ENCODE peak calls at places on chromosomes 7 and 10, in ten cellular contexts. N is heart right ventricle, E is aorta, A is esophagus squamous epithelium, C is lung, Z is colonic mucosa, V is fibroblast of lung, Q is adrenal gland, S is right cardiac atrium, I is right atrium auricular region. U is an unnamed sample.

GRCh38 chr10:112986791-112987190 is 36.7 kb downstream of the TCF7L2 start:
- DNase-seq in N (no peak), E (no peak), A (no peak), C (no peak), Z (no peak), V (peak; percentile 79), Q (no peak), S (no peak), I (no peak), U (no peak)

GRCh38 chr7:148142660-148143248 is 447.8 kb upstream of the C7orf33 start:
- DNase-seq in N (peak; percentile 19), E (no peak), A (no peak), C (no peak), Z (peak; percentile 40), V (no peak), Q (peak; percentile 20), S (no peak), I (no peak), U (no peak)

GRCh38 chr10:72387187-72387586 is 32.5 kb upstream of the DNAJB12 start:
- DNase-seq in N (no peak), E (no peak), A (no peak), C (no peak), Z (no peak), V (no peak), Q (no peak), S (no peak), I (no peak), U (no peak)

GRCh38 chr10:132350946-132351345 is 19.0 kb downstream of the LRRC27 start:
- DNase-seq in N (no peak), E (peak; percentile 68), A (no peak), C (no peak), Z (no peak), V (no peak), Q (no peak), S (peak; percentile 52), I (no peak), U (no peak)

GRCh38 chr10:113061054-113061430 is 111.0 kb downstream of the TCF7L2 start:
- DNase-seq in N (no peak), E (no peak), A (no peak), C (no peak), Z (no peak), V (no peak), Q (no peak), S (peak; percentile 67), I (no peak), U (no peak)

GRCh38 chr10:7534480-7534852 is 123.6 kb upstream of the SFMBT2 start:
- DNase-seq in N (no peak), E (no peak), A (no peak), C (no peak), Z (no peak), V (no peak), Q (no peak), S (no peak), I (no peak), U (no peak)

GRCh38 chr10:50421026-50421719 is 169.9 kb upstream of the ASAH2 start:
- DNase-seq in N (peak; percentile 50), E (no peak), A (no peak), C (peak; percentile 44), Z (peak; percentile 42), V (peak; percentile 20), Q (peak; percentile 35), S (no peak), I (no peak), U (no peak)

GRCh38 chr7:33900501-33900900 is 4.8 kb upstream of the BMPER start:
- DNase-seq in N (no peak), E (no peak), A (no peak), C (no peak), Z (no peak), V (peak; percentile 54), Q (no peak), S (no peak), I (no peak), U (no peak)

GRCh38 chr7:80443336-80443735 is 68.5 kb downstream of the GNAT3 start:
- DNase-seq in N (no peak), E (no peak), A (no peak), C (no peak), Z (no peak), V (no peak), Q (no peak), S (no peak), I (no peak), U (no peak)

GRCh38 chr10:63273575-63273974 is 140.4 kb downstream of the NRBF2 start:
- DNase-seq in N (no peak), E (no peak), A (no peak), C (no peak), Z (no peak), V (no peak), Q (no peak), S (no peak), I (no peak), U (no peak)

GRCh38 chr7:157513682-157514081 is 176.9 kb downstream of the DNAJB6 start:
- DNase-seq in N (no peak), E (no peak), A (no peak), C (no peak), Z (no peak), V (no peak), Q (no peak), S (no peak), I (peak; percentile 21), U (peak; percentile 8)

GRCh38 chr7:118304100-118304499 is 79.6 kb downstream of the ANKRD7 start:
- DNase-seq in N (no peak), E (no peak), A (no peak), C (no peak), Z (no peak), V (no peak), Q (no peak), S (no peak), I (no peak), U (no peak)

GRCh38 chr10:66472156-66472555 is 453.7 kb upstream of the LRRTM3 start:
- DNase-seq in N (no peak), E (no peak), A (no peak), C (no peak), Z (no peak), V (no peak), Q (no peak), S (no peak), I (no peak), U (no peak)

GRCh38 chr10:25061711-25062455 is 45.5 kb downstream of the THNSL1 start:
- DNase-seq in N (no peak), E (no peak), A (no peak), C (no peak), Z (no peak), V (peak; percentile 78), Q (no peak), S (no peak), I (no peak), U (no peak)
- H3K27ac ChIP-seq in N (no peak overlapping the region), E (peak overlapping the region; percentile 5), A (peak overlapping the region; percentile 76), C (peak overlapping the region; percentile 84), Z (peak overlapping the region; percentile 83), V (no peak overlapping the region), Q (no peak overlapping the region), S (no peak overlapping the region), I (peak overlapping the region; percentile 56), U (no peak overlapping the region)

DNA sequence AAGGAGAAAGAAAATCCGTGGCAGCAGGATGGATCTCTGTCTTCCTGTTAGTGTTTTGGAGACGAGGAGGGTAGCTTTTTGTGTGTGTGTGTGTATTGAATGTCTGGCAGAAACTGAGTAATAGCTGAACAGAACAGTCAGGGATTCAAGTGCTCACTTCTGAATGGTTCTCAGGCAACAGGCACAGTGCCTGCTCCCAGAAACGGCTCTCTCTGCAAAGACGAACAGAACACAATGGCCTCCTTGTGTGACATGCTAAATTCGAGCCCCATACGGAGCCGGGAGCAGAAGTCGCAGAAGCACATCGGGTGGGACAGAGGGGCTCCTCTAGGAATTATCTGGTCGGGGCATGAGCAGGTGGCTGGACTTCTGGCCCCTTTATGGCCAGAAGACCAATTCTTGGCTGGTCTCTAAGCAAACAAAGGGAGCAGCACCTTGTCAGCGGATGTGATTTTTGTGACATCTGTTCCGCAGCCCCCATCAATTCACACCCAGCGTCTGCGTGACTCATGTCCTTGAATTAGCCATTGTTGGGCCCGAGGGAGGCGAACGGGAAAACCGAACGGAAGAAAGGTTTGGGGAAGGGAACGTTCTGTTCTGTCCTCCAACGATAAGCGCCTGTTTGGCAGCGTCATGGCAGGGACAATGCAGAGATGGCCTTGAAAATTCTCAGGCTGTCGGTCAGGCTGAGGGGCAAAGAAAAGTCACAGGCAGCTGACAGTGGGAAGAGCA is 47.3 kb upstream of the NPTX2 start:
- DNase-seq in N (no peak), E (no peak), A (no peak), C (no peak), Z (no peak), V (no peak), Q (peak; percentile 88), S (no peak), I (no peak), U (no peak)
- H3K27ac ChIP-seq in N (no peak overlapping the region), E (no peak overlapping the region), A (no peak overlapping the region), C (no peak overlapping the region), Z (no peak overlapping the region), V (no peak overlapping the region), Q (peak overlapping the region; percentile 41), S (no peak overlapping the region), I (peak overlapping the region; percentile 25), U (peak overlapping the region; percentile 13)

GRCh38 chr10:60853107-60853506 is 74.8 kb downstream of the CDK1 start:
- DNase-seq in N (peak; percentile 26), E (no peak), A (no peak), C (no peak), Z (no peak), V (peak; percentile 3), Q (no peak), S (no peak), I (no peak), U (no peak)
- H3K27ac ChIP-seq in N (no peak overlapping the region), E (no peak overlapping the region), A (no peak overlapping the region), C (no peak overlapping the region), Z (no peak overlapping the region), V (no peak overlapping the region), Q (no peak overlapping the region), S (no peak overlapping the region), I (no peak overlapping the region), U (no peak overlapping the region)

DNA sequence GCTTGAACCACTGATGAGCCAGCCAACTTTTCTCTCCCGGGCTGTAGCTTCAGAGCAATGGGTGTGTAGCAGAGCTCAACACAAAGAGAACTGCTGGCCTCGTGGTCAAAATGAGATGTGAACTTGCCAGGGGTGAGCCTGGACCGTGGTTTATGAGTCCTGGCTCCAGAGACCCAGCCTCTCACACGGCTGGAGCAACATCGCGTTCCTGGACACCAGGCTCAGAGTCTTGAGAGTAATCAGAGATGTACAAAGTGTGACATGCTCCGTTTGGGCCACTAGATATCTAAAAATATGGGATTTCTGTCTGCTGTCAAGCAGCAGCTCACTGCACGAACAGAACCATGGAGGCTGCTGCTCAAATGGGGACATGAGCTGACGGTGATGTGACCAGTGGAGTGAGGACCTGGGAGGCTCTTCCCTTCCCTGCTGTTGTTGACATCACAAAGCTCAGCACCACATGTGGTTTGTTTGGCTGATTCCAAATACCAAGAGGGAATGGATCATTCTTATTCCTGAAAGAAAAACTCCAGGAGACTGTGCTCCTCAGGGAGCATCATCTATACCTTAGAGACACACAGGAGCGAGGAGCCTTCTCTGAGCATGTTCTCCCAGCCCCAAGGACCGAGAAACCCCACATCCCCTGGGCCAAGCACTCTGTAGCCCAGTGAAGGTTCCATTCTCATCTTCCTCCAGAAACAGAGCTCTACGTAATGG is 9.2 kb upstream of the SVIL start:
- DNase-seq in N (no peak), E (no peak), A (no peak), C (no peak), Z (peak; percentile 24), V (peak; percentile 61), Q (no peak), S (peak; percentile 79), I (peak; percentile 83), U (no peak)
- H3K27ac ChIP-seq in N (peak overlapping the region; percentile 82), E (no peak overlapping the region), A (peak overlapping the region; percentile 41), C (no peak overlapping the region), Z (no peak overlapping the region), V (no peak overlapping the region), Q (peak overlapping the region; percentile 40), S (peak overlapping the region; percentile 96), I (peak overlapping the region; percentile 92), U (peak overlapping the region; percentile 73)

GRCh38 chr10:104299031-104299904 is 30.3 kb downstream of the GSTO2 start:
- DNase-seq in N (peak; percentile 64), E (no peak), A (no peak), C (no peak), Z (no peak), V (peak; percentile 85), Q (no peak), S (no peak), I (no peak), U (no peak)
- H3K27ac ChIP-seq in N (peak overlapping the region; percentile 85), E (peak overlapping the region; percentile 38), A (no peak overlapping the region), C (peak overlapping the region; percentile 55), Z (no peak overlapping the region), V (peak overlapping the region; percentile 98), Q (peak overlapping the region; percentile 58), S (peak overlapping the region; percentile 100), I (peak overlapping the region; percentile 97), U (no peak overlapping the region)